ENCODE peak calls at places on chromosomes 12 and 14, in nine cellular contexts. W, O, F, P, R, J, I, X and B are unnamed samples. For H3K27me3, the result is how much of the 10 kb centered on the place peaks cover.

GRCh38 chr12:8045952-8046944 is 13.7 kb downstream of the FOXJ2 start:
- DNase-seq in W (peak), O (peak), F (peak), P (peak), R (peak), J (no peak), I (peak), X (peak), B (no peak)

GRCh38 chr14:88044129-88044727 is 39.3 kb downstream of the GPR65 start:
- DNase-seq in W (no peak), O (no peak), F (no peak), P (no peak), R (no peak), J (no peak), I (no peak), X (no peak), B (no peak)

GRCh38 chr12:95116341-95116740 is 42.9 kb upstream of the NR2C1 start:
- DNase-seq in W (no peak), O (no peak), F (no peak), P (no peak), R (no peak), J (no peak), I (no peak), X (no peak), B (no peak)

GRCh38 chr14:98131406-98131805 is 1140.6 kb downstream of the BCL11B start:
- DNase-seq in W (no peak), O (no peak), F (no peak), P (no peak), R (no peak), J (no peak), I (no peak), X (no peak), B (no peak)

GRCh38 chr14:80621701-80622100 is 319.8 kb downstream of the CEP128 start:
- DNase-seq in W (no peak), O (no peak), F (no peak), P (no peak), R (no peak), J (peak), I (no peak), X (no peak), B (no peak)

GRCh38 chr12:38713294-38713693 is 192.1 kb downstream of the CPNE8 start:
- DNase-seq in W (no peak), O (no peak), F (no peak), P (no peak), R (no peak), J (no peak), I (no peak), X (no peak), B (no peak)

GRCh38 chr12:119547016-119547415 is 46.6 kb upstream of the TMEM233 start:
- DNase-seq in W (no peak), O (no peak), F (no peak), P (no peak), R (no peak), J (no peak), I (no peak), X (no peak), B (no peak)

GRCh38 chr14:54395716-54396115 is 1.1 kb upstream of the CDKN3 start:
- DNase-seq in W (no peak), O (no peak), F (no peak), P (no peak), R (no peak), J (no peak), I (no peak), X (no peak), B (no peak)

GRCh38 chr14:29310757-29311156 is 544.2 kb downstream of the FOXG1 start:
- DNase-seq in W (no peak), O (no peak), F (no peak), P (no peak), R (no peak), J (peak), I (no peak), X (no peak), B (no peak)

GRCh38 chr12:124603143-124603542 is 35.7 kb upstream of the NCOR2 start:
- DNase-seq in W (no peak), O (no peak), F (no peak), P (no peak), R (no peak), J (no peak), I (no peak), X (no peak), B (no peak)

GRCh38 chr14:58746261-58746660 is 108.5 kb downstream of the DACT1 start:
- DNase-seq in W (no peak), O (no peak), F (no peak), P (no peak), R (peak), J (no peak), I (no peak), X (no peak), B (no peak)

GRCh38 chr12:51334774-51335173 is 10.8 kb upstream of the BIN2 start:
- DNase-seq in W (no peak), O (no peak), F (no peak), P (no peak), R (no peak), J (no peak), I (no peak), X (no peak), B (no peak)

GRCh38 chr14:64640839-64641238 is 63.4 kb upstream of the PLEKHG3 start:
- DNase-seq in W (no peak), O (no peak), F (no peak), P (no peak), R (no peak), J (no peak), I (no peak), X (no peak), B (no peak)

GRCh38 chr14:74207943-74208342 is 31.3 kb upstream of the VSX2 start:
- DNase-seq in W (no peak), O (no peak), F (no peak), P (no peak), R (no peak), J (no peak), I (no peak), X (no peak), B (no peak)

GRCh38 chr12:4444031-4444430 is 1.6 kb downstream of the FGF6 start:
- DNase-seq in W (no peak), O (no peak), F (no peak), P (no peak), R (no peak), J (no peak), I (no peak), X (no peak), B (no peak)

GRCh38 chr12:4447151-4447550 is 1.5 kb upstream of the FGF6 start:
- DNase-seq in W (no peak), O (no peak), F (no peak), P (no peak), R (no peak), J (no peak), I (no peak), X (no peak), B (no peak)

GRCh38 chr12:4446335-4446734 is 720 bp upstream of the FGF6 start:
- DNase-seq in W (no peak), O (no peak), F (no peak), P (no peak), R (no peak), J (no peak), I (no peak), X (no peak), B (no peak)

GRCh38 chr12:4443616-4444015 is 2.0 kb downstream of the FGF6 start:
- DNase-seq in W (no peak), O (no peak), F (no peak), P (no peak), R (no peak), J (no peak), I (no peak), X (no peak), B (no peak)

DNA sequence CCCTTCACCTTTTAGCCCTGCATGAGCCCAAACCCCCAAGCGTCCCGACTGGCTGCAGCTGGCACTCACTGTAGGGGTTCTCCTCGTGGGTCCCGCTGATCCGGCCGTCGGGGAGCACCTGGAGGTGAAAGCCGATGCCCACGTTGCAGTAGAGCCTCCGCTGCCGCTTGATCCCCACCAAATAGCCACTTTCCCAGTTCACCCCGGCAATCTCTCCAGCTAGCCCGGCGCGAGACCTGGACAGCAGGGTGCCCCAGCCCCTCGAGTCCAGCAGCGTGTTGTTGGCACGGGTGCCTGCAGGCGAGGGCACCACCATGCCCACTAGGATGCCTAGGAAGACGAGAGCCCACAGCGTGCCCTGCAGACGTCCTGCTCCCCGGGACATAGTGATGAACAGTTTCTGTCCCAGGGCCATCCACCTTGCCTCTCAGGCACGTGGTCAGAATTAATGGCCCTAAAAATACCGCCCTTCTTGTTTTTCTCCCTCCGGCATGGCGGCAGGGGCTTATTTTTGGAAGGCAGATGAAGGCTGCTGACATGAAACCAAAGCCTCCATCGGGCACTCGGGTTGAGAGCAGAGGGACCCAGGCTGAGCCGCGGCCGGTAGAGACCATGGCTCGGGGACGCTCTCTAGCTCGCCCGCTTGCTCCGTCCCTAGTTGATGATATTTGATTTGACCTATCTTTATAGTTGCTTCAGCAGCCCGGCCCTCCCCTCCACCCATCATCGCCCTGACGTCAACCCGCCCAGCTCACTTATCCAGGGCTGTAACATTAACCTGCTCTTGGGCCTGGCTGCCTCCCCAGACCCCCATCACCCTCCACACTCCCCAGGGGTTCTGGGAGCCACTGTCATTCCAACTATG is at the start of gene FGF6:
- DNase-seq in W (no peak), O (no peak), F (no peak), P (no peak), R (no peak), J (no peak), I (no peak), X (no peak), B (no peak)
- H3K27me3 ChIP-seq in W (under half), O (under half), F (under half), P (under half), R (under half), J (under half), I (under half), X (half or more), B (under half)

DNA sequence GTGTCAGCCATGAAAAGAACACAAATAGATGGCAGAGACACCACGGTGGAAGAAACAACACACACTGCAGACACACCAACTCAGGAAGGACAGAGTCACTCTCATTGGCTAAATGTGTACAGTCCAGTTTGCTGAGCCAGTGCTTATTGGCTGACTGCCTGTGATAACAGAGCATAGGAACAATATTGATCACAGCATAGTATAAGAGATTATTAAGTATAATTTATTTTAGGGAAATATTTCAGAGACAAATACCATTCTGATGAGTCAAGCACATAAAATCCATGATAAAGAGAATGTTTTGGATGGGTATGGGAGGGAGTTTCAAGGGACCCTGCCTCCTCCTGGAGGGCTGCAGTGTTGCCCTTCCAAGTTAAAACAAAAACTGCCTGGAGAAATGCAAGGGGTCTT is 50.9 kb downstream of the BTG1 start:
- DNase-seq in W (no peak), O (no peak), F (no peak), P (no peak), R (no peak), J (no peak), I (no peak), X (no peak), B (no peak)
- TF ChIP-seq CTCF in W (no peak), O (peak), F (no peak), P (no peak), R (no peak), J (peak), I (no peak), X (no peak), B (no peak)

GRCh38 chr14:101027291-101027690 is 123.8 kb upstream of the RTL1 start:
- DNase-seq in W (no peak), O (no peak), F (no peak), P (no peak), R (no peak), J (no peak), I (peak), X (no peak), B (no peak)

GRCh38 chr14:101028971-101029667 is 125.6 kb upstream of the RTL1 start:
- DNase-seq in W (no peak), O (no peak), F (no peak), P (no peak), R (no peak), J (no peak), I (peak), X (no peak), B (no peak)

GRCh38 chr14:101026341-101026740 is 122.8 kb upstream of the RTL1 start:
- DNase-seq in W (no peak), O (no peak), F (no peak), P (no peak), R (no peak), J (no peak), I (no peak), X (no peak), B (no peak)

GRCh38 chr14:101029668-101030290 is 126.3 kb upstream of the RTL1 start:
- DNase-seq in W (no peak), O (no peak), F (no peak), P (no peak), R (no peak), J (no peak), I (peak), X (no peak), B (no peak)

DNA sequence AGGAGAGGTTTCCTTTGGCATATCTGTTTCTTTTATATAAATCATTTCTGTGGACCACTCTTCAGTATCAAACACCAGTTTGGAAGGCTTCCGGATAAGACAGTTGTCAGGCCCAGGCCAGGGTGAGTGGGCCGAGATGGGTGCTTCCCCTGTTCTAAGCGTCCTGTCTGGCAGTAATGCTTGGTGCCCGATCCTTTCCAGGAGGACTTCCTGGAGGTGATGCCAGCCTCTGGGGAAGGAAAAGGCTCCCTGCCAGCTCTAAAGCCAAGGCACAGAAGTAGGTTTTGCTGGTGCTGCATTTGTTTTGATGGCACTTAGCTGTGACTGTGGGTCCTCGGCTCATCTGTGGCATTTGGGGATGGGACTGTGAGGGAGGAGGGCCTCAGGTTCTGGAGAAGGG is 124.4 kb upstream of the RTL1 start:
- DNase-seq in W (no peak), O (no peak), F (no peak), P (no peak), R (no peak), J (no peak), I (no peak), X (no peak), B (no peak)
- H3K27me3 ChIP-seq in W (under half), O (under half), F (under half), P (under half), R (under half), J (under half), I (under half), X (half or more), B (under half)

DNA sequence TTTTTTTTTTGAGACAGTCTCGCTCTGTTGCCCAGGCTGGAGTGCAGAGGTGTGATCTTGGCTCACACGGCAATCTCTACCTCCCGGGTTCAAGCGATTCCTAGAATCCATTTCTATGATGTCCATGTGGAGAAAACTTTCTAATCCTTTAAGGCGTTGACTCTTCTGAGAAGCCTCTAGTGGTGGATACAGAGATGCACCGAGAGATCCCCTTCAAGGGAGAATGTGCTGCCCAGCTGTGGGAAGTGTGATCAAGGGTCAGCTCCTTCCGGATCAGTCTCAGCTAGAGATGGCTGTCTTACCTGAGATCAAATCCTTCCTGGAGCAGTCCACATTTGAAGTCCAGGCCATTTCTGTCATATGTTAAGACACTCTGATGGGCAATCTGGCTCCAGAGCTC is 92.7 kb upstream of the HECTD1 start:
- DNase-seq in W (no peak), O (no peak), F (no peak), P (no peak), R (no peak), J (no peak), I (no peak), X (no peak), B (no peak)
- TF ChIP-seq CTCF in W (no peak), O (peak), F (no peak), P (no peak), R (no peak), J (peak), I (no peak), X (no peak), B (no peak)

GRCh38 chr12:88753074-88753473 is 172.8 kb upstream of the KITLG start:
- DNase-seq in W (no peak), O (no peak), F (no peak), P (no peak), R (no peak), J (no peak), I (no peak), X (no peak), B (no peak)
- H3K27me3 ChIP-seq in W (under half), O (under half), F (under half), P (under half), R (under half), J (under half), I (under half), X (under half), B (under half)

GRCh38 chr12:10900530-10900929 is 8.8 kb downstream of the TAS2R13 start:
- DNase-seq in W (no peak), O (no peak), F (no peak), P (no peak), R (no peak), J (no peak), I (no peak), X (no peak), B (no peak)

GRCh38 chr12:10896854-10897253 is 12.5 kb downstream of the TAS2R13 start:
- DNase-seq in W (no peak), O (no peak), F (no peak), P (no peak), R (no peak), J (no peak), I (no peak), X (no peak), B (no peak)

GRCh38 chr12:10904686-10905085 is 4.7 kb downstream of the TAS2R13 start:
- DNase-seq in W (no peak), O (no peak), F (no peak), P (no peak), R (no peak), J (no peak), I (no peak), X (no peak), B (no peak)

GRCh38 chr12:10900972-10901371 is 8.4 kb downstream of the TAS2R13 start:
- DNase-seq in W (no peak), O (no peak), F (no peak), P (no peak), R (no peak), J (no peak), I (no peak), X (no peak), B (no peak)

GRCh38 chr12:10901427-10901826 is 7.9 kb downstream of the TAS2R13 start:
- DNase-seq in W (no peak), O (no peak), F (no peak), P (no peak), R (no peak), J (no peak), I (no peak), X (no peak), B (no peak)
- TF ChIP-seq CTCF in W (no peak), O (no peak), F (no peak), P (no peak), R (no peak), J (no peak), I (no peak), X (no peak), B (no peak)